ENCODE peak calls at places on chromosomes 13 and 19, in eight cellular contexts. X is heart right ventricle, H is RWPE1, F is stomach, R is GM20000, D is fibroblast of lung, E is brain microvascular endothelial cell, C is nephron progenitor cell. L is an unnamed sample.

GRCh38 chr13:105543742-105544141 is 991.7 kb downstream of the EFNB2 start:
- DNase-seq in X (no peak), H (peak; percentile 5), F (no peak), R (no peak), D (peak; percentile 23), E (no peak), C (no peak), L (no peak)

GRCh38 chr13:87331178-87331577 is 340.0 kb upstream of the SLITRK5 start:
- DNase-seq in X (peak; percentile 17), H (peak; percentile 62), F (no peak), R (no peak), D (peak; percentile 30), E (no peak), C (no peak), L (no peak)

GRCh38 chr19:40560092-40560507 is 16.6 kb upstream of the SHKBP1 start:
- DNase-seq in X (no peak), H (no peak), F (no peak), R (no peak), D (no peak), E (no peak), C (no peak), L (no peak)

GRCh38 chr19:50550594-50550966 is 17.7 kb downstream of the LRRC4B start:
- DNase-seq in X (no peak), H (no peak), F (no peak), R (no peak), D (no peak), E (no peak), C (no peak), L (no peak)

GRCh38 chr19:6216996-6217751 is 62.6 kb downstream of the MLLT1 start:
- DNase-seq in X (peak; percentile 41), H (no peak), F (no peak), R (no peak), D (peak; percentile 63), E (peak; percentile 22), C (peak; percentile 79), L (no peak)

GRCh38 chr13:40059540-40060232 is 404.2 kb downstream of the COG6 start:
- DNase-seq in X (no peak), H (no peak), F (no peak), R (no peak), D (peak; percentile 22), E (no peak), C (no peak), L (no peak)

GRCh38 chr19:7869910-7870511 is 4.2 kb downstream of the PRR36 start:
- DNase-seq in X (no peak), H (peak; percentile 30), F (peak; percentile 68), R (no peak), D (no peak), E (no peak), C (peak; percentile 84), L (no peak)

GRCh38 chr19:41321600-41322270 is 11.8 kb downstream of the CCDC97 start:
- DNase-seq in X (no peak), H (no peak), F (no peak), R (peak; percentile 66), D (peak; percentile 86), E (peak; percentile 63), C (peak; percentile 62), L (no peak)

GRCh38 chr19:48739400-48739825 is 997 bp downstream of the RASIP1 start:
- DNase-seq in X (no peak), H (no peak), F (no peak), R (no peak), D (no peak), E (no peak), C (no peak), L (no peak)

GRCh38 chr13:26326562-26326961 is 72.6 kb downstream of the CDK8 start:
- DNase-seq in X (no peak), H (no peak), F (no peak), R (no peak), D (no peak), E (no peak), C (no peak), L (no peak)

GRCh38 chr19:45090034-45090433 is 2.9 kb upstream of the PPP1R37 start:
- DNase-seq in X (no peak), H (no peak), F (no peak), R (no peak), D (no peak), E (no peak), C (no peak), L (no peak)

GRCh38 chr19:30664358-30665058 is 292.3 kb downstream of the ZNF536 start:
- DNase-seq in X (peak; percentile 63), H (no peak), F (peak; percentile 58), R (no peak), D (no peak), E (peak; percentile 11), C (no peak), L (peak; percentile 67)

GRCh38 chr13:90708159-90708558 is 639.3 kb upstream of the MIR17HG start:
- DNase-seq in X (no peak), H (no peak), F (no peak), R (no peak), D (no peak), E (no peak), C (no peak), L (no peak)

GRCh38 chr13:100517135-100517534 is 71.5 kb downstream of the GGACT start:
- DNase-seq in X (no peak), H (no peak), F (peak; percentile 50), R (no peak), D (no peak), E (no peak), C (no peak), L (no peak)

GRCh38 chr13:60351326-60351725 is 45.7 kb upstream of the TDRD3 start:
- DNase-seq in X (no peak), H (no peak), F (no peak), R (no peak), D (peak; percentile 76), E (peak; percentile 78), C (no peak), L (no peak)

GRCh38 chr19:13623686-13624405 is 117.6 kb upstream of the CACNA1A start:
- DNase-seq in X (no peak), H (no peak), F (no peak), R (no peak), D (no peak), E (no peak), C (no peak), L (no peak)

DNA sequence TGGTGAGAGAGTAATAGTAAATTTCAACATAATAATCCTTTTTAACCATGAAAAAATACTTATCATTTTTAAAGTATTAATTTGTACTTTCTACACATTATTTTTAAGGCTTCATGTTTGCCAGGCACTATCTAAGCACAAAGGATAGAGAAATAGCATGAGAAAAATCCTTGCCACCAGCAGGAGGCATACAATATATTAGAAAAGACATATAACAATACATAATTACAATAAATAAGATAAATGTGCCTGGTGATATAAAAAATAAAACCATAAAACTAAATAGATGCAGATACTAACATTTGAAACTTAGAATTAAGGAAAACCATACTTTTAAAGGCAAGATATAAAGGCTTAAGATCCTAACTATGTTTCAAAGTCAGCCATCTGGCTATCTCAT is 1256.4 kb downstream of the DIAPH3 start:
- DNase-seq in X (no peak), H (no peak), F (no peak), R (no peak), D (no peak), E (no peak), C (no peak), L (no peak)
- TF ChIP-seq CTCF in X (peak; percentile 21), H (no peak), F (no peak), R (no peak), D (peak; percentile 24), E (peak; percentile 7), C (no peak), L (peak; percentile 54)

GRCh38 chr19:11381535-11382369 is 2.4 kb downstream of the EPOR start:
- DNase-seq in X (peak; percentile 79), H (peak; percentile 95), F (peak; percentile 68), R (peak; percentile 90), D (peak; percentile 85), E (peak; percentile 81), C (peak; percentile 81), L (no peak)
- TF ChIP-seq CTCF in X (no peak), H (no peak), F (no peak), R (peak; percentile 40), D (no peak), E (peak; percentile 29), C (no peak), L (no peak)

GRCh38 chr13:35966024-35966423 is 165.2 kb downstream of the DCLK1 start:
- DNase-seq in X (no peak), H (no peak), F (no peak), R (no peak), D (no peak), E (no peak), C (no peak), L (no peak)
- TF ChIP-seq CTCF in X (no peak), H (no peak), F (no peak), R (no peak), D (no peak), E (no peak), C (no peak), L (no peak)

DNA sequence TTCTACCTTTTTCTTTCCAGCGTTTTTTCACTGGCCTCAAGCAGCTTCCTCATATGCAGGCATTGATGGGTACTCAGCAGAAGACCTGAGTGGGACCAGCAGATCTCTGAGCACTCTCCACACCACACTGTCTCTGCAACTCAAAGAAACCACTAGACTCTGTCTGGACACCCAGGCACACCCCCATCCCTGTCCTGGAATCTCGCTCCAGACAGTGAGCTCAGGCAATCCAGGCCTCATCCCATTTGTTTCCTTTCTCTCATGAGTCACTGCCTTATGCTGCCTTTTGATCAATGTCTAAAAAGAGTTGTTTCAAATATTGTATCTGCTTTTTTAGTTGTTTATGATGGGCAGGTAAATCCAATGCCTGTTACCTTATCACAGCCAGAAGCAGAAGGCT is 19.7 kb upstream of the POP4 start:
- DNase-seq in X (no peak), H (no peak), F (no peak), R (no peak), D (no peak), E (no peak), C (no peak), L (no peak)
- TF ChIP-seq CTCF in X (no peak), H (no peak), F (no peak), R (no peak), D (no peak), E (no peak), C (no peak), L (no peak)

DNA sequence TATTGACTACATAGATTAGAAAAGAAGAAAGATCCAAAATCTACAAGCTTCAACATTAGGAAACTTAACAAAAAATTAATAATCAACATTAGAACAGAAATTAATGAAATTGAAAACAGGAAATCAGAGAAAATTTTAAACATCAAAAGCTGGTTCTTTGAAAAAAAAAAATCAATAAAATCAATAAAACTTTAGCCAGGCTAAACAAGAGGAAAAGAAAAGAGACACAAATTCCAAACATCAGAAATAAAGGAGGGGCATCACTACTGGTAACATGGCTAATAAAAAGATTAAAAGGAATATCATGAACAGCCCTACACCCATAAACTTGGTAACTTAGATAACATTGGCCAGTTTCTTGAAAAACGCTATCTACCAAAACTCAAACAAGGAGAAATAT is 110.2 kb downstream of the ATP11A start:
- DNase-seq in X (no peak), H (no peak), F (no peak), R (no peak), D (no peak), E (no peak), C (no peak), L (no peak)
- TF ChIP-seq CTCF in X (no peak), H (no peak), F (no peak), R (no peak), D (no peak), E (no peak), C (no peak), L (no peak)

L was measured in type B pancreatic cell.